ENCODE peak calls at places on chromosome X, in nine cellular contexts. O is cardiac muscle cell, C is heart left ventricle, N is neuronal stem cell, R is ovary, T is uterus, Q is keratinocyte, M is mesendoderm, B is SJSA1. G is an unnamed sample.

GRCh38 chrX:50536955-50537354 is 66.3 kb upstream of the DGKK start:
- DNase-seq in O (no peak), C (no peak), N (no peak), R (no peak), T (no peak), Q (no peak), M (no peak), B (no peak), G (no peak)

GRCh38 chrX:10111364-10112148 is 45.2 kb upstream of the CLCN4 start:
- DNase-seq in O (no peak), C (peak; percentile 66), N (no peak), R (peak; percentile 65), T (no peak), Q (no peak), M (no peak), B (no peak), G (no peak)

GRCh38 chrX:40095588-40096394 is 2.0 kb downstream of the BCOR start:
- DNase-seq in O (no peak), C (peak; percentile 53), N (no peak), R (peak; percentile 55), T (no peak), Q (no peak), M (peak; percentile 45), B (peak; percentile 45), G (no peak)

GRCh38 chrX:45196701-45197100 is 4.0 kb downstream of the DIPK2B start:
- DNase-seq in O (no peak), C (no peak), N (no peak), R (no peak), T (no peak), Q (no peak), M (no peak), B (no peak), G (no peak)

GRCh38 chrX:41419082-41419481 is 28.1 kb upstream of the NYX start:
- DNase-seq in O (no peak), C (no peak), N (no peak), R (no peak), T (no peak), Q (no peak), M (no peak), B (no peak), G (no peak)

GRCh38 chrX:151779258-151779657 is 44.7 kb downstream of the CNGA2 start:
- DNase-seq in O (no peak), C (no peak), N (no peak), R (no peak), T (no peak), Q (no peak), M (no peak), B (no peak), G (no peak)

GRCh38 chrX:103686199-103687072 is at the start of gene MORF4L2:
- DNase-seq in O (peak; percentile 99), C (peak; percentile 92), N (peak; percentile 89), R (peak; percentile 84), T (peak; percentile 96), Q (peak; percentile 91), M (peak; percentile 99), B (peak; percentile 98), G (peak; percentile 99)

GRCh38 chrX:34875204-34875603 is 67.4 kb upstream of the FAM47B start:
- DNase-seq in O (no peak), C (no peak), N (no peak), R (no peak), T (no peak), Q (no peak), M (no peak), B (peak; percentile 14), G (peak; percentile 12)

GRCh38 chrX:28981952-28982351 is 394.7 kb downstream of the IL1RAPL1 start:
- DNase-seq in O (no peak), C (no peak), N (no peak), R (no peak), T (no peak), Q (no peak), M (no peak), B (no peak), G (no peak)

DNA sequence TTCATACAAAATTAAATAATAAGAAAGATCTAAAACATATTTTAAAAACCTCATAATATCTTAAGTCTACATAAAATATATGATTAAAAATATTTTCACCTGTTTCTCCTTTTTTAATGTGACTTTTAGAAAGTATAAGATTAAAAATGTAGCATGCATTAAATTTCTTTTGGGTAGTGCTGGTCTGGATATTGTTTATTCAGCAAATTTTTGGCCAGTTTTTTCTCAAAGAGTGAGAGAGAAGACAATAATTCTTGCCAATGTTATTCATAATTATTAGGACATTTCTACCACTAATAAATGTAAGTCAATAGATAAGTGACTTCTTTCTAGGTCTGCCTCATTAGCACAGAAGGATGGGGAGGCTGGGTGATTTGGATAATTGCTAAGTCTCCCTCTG is 14.1 kb downstream of the MAGEB1 start:
- DNase-seq in O (no peak), C (no peak), N (no peak), R (no peak), T (no peak), Q (no peak), M (no peak), B (no peak), G (no peak)
- H3K27me3 ChIP-seq in O (no peaks in the 10 kb centered on the region), C (peaks cover 10% of the 10 kb centered on the region), N (no peaks in the 10 kb centered on the region), R (no peaks in the 10 kb centered on the region), T (no peaks in the 10 kb centered on the region), Q (no peaks in the 10 kb centered on the region), M (no peaks in the 10 kb centered on the region), B (no peaks in the 10 kb centered on the region), G (no peaks in the 10 kb centered on the region)

GRCh38 chrX:24027086-24027485 is at the start of gene KLHL15:
- DNase-seq in O (no peak), C (no peak), N (no peak), R (no peak), T (no peak), Q (no peak), M (no peak), B (no peak), G (no peak)
- H3K27me3 ChIP-seq in O (no peaks in the 10 kb centered on the region), C (peaks cover 55% of the 10 kb centered on the region), N (no peaks in the 10 kb centered on the region), R (no peaks in the 10 kb centered on the region), T (peaks cover 4% of the 10 kb centered on the region), Q (no peaks in the 10 kb centered on the region), M (no peaks in the 10 kb centered on the region), B (no peaks in the 10 kb centered on the region), G (no peaks in the 10 kb centered on the region)

DNA sequence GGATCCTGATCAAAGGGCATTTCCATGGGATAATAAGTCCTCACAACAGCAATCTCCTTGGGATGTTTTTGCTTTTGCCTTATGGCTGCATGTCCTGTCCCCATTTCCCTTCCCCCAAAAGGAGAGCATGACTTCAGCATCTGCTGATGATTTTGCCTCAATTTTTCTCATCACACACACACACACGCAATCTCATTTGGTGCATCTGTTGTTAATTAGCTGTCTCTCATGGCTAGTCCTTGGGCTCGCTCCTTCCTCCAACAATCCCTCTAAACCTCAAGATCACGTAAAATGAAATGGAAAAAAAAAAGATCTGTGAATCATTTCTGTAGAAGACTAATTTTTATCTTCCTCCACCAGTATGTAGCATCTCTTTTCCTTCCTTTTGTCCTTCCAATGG is 153.6 kb downstream of the RBMX2 start:
- DNase-seq in O (no peak), C (no peak), N (no peak), R (no peak), T (no peak), Q (no peak), M (no peak), B (no peak), G (no peak)
- H3K27me3 ChIP-seq in O (no peaks in the 10 kb centered on the region), C (peaks cover 15% of the 10 kb centered on the region), N (no peaks in the 10 kb centered on the region), R (no peaks in the 10 kb centered on the region), T (no peaks in the 10 kb centered on the region), Q (peaks cover 7% of the 10 kb centered on the region), M (no peaks in the 10 kb centered on the region), B (no peaks in the 10 kb centered on the region), G (peaks cover 12% of the 10 kb centered on the region)

GRCh38 chrX:132092439-132093065 is 35.3 kb downstream of the FRMD7 start:
- DNase-seq in O (peak; percentile 86), C (peak; percentile 29), N (peak; percentile 50), R (no peak), T (peak; percentile 80), Q (no peak), M (peak; percentile 79), B (peak; percentile 4), G (peak; percentile 28)
- H3K27me3 ChIP-seq in O (no peaks in the 10 kb centered on the region), C (peaks cover 38% of the 10 kb centered on the region), N (no peaks in the 10 kb centered on the region), R (no peaks in the 10 kb centered on the region), T (no peaks in the 10 kb centered on the region), Q (no peaks in the 10 kb centered on the region), M (no peaks in the 10 kb centered on the region), B (no peaks in the 10 kb centered on the region), G (peaks cover 6% of the 10 kb centered on the region)

GRCh38 chrX:26747877-26748276 is 531.9 kb downstream of the MAGEB5 start:
- DNase-seq in O (peak; percentile 0), C (no peak), N (no peak), R (no peak), T (no peak), Q (no peak), M (no peak), B (no peak), G (no peak)
- H3K27me3 ChIP-seq in O (no peaks in the 10 kb centered on the region), C (no peaks in the 10 kb centered on the region), N (no peaks in the 10 kb centered on the region), R (no peaks in the 10 kb centered on the region), T (no peaks in the 10 kb centered on the region), Q (no peaks in the 10 kb centered on the region), M (no peaks in the 10 kb centered on the region), B (no peaks in the 10 kb centered on the region), G (no peaks in the 10 kb centered on the region)

GRCh38 chrX:107355533-107355932 is 93.9 kb upstream of the FRMPD3 start:
- DNase-seq in O (no peak), C (no peak), N (peak; percentile 40), R (no peak), T (no peak), Q (no peak), M (peak; percentile 87), B (no peak), G (no peak)

DNA sequence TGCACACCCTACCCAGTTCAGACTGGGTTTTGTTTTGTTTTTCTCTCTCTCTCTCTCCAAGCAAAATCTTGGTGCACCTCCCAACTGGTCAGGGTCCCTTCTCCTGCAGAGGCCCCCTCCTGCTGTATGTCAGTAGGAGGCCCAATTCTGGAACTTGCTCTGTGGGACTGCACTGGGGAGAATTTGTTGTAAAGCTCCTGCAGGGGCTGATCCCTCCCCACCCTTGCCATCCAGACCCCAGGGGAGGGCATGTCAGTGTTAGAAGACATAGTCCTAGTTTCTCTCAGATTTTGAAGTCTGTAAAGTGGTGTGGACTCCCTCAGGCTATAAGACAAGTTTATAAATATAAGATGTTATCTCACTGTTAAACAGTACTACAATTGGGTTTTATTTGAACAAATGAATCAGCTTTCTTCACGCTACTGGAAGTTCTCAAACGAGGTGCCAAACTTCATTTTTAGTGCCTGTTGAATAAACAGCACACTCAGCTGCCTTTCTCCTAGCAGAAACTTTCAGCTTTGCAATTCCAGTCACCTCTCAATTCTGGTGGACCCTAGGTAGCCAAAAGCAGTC is 88.6 kb upstream of the FRMPD3 start:
- DNase-seq in O (no peak), C (no peak), N (no peak), R (no peak), T (no peak), Q (no peak), M (no peak), B (no peak), G (no peak)
- H3K27me3 ChIP-seq in O (peaks cover 3% of the 10 kb centered on the region), C (peaks cover 39% of the 10 kb centered on the region), N (peaks cover 7% of the 10 kb centered on the region), R (no peaks in the 10 kb centered on the region), T (no peaks in the 10 kb centered on the region), Q (peaks cover 17% of the 10 kb centered on the region), M (no peaks in the 10 kb centered on the region), B (no peaks in the 10 kb centered on the region), G (peaks cover 5% of the 10 kb centered on the region)

DNA sequence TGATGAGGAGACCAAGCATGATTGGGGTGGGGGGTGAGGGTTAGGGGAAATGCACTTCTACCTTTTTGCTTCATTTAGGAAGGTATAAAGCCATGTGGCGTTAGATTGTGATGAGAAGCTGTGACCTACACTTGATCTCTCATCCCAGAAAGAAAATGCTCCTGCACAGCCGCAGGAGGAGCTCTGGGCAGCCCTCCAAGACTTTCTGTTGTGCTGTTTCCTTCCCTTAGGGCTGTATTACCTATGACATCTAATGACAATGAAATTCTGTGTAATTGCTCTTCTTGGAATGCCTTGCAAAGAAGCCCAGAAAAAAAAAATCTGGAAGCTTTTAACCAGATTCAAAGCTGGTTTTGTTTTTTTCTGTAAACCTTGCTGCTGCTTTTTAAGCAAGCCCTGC is 13.4 kb downstream of the PRPS2 start:
- DNase-seq in O (no peak), C (no peak), N (no peak), R (no peak), T (no peak), Q (no peak), M (no peak), B (no peak), G (no peak)
- H3K27me3 ChIP-seq in O (no peaks in the 10 kb centered on the region), C (peaks cover 6% of the 10 kb centered on the region), N (no peaks in the 10 kb centered on the region), R (no peaks in the 10 kb centered on the region), T (no peaks in the 10 kb centered on the region), Q (no peaks in the 10 kb centered on the region), M (no peaks in the 10 kb centered on the region), B (no peaks in the 10 kb centered on the region), G (no peaks in the 10 kb centered on the region)

G was measured in Panc1.